ENCODE peak calls at places on chromosomes 16 and 17, in seven cellular contexts. N, Z, R, C, U, M and K are unnamed samples.

GRCh38 chr16:57187508-57187854 is 1.4 kb downstream of the RSPRY1 start:
- DNase-seq in N (no peak), Z (peak; percentile 11), R (no peak), C (no peak), U (no peak), M (no peak), K (no peak)

GRCh38 chr17:22517716-22518115 is 825.4 kb downstream of the KCNJ18 start:
- DNase-seq in N (no peak), Z (no peak), R (no peak), C (no peak), U (no peak), M (no peak), K (no peak)

GRCh38 chr16:87487361-87487924 is 5.4 kb downstream of the ZCCHC14 start:
- DNase-seq in N (no peak), Z (no peak), R (no peak), C (peak; percentile 74), U (no peak), M (no peak), K (peak; percentile 83)

GRCh38 chr17:17191346-17191792 is 14.8 kb downstream of the PLD6 start:
- DNase-seq in N (no peak), Z (no peak), R (peak; percentile 60), C (no peak), U (no peak), M (no peak), K (peak; percentile 91)

GRCh38 chr16:85462405-85463227 is 150.5 kb upstream of the GSE1 start:
- DNase-seq in N (no peak), Z (no peak), R (no peak), C (peak; percentile 60), U (peak; percentile 95), M (no peak), K (peak; percentile 52)

GRCh38 chr16:88816736-88817535 is 5.2 kb upstream of the APRT start:
- DNase-seq in N (no peak), Z (no peak), R (no peak), C (no peak), U (no peak), M (no peak), K (no peak)

GRCh38 chr16:11491524-11491923 is 95.2 kb downstream of the LITAF start:
- DNase-seq in N (no peak), Z (no peak), R (no peak), C (no peak), U (no peak), M (no peak), K (no peak)

GRCh38 chr17:6551909-6552768 is 4.2 kb downstream of the PITPNM3 start:
- DNase-seq in N (no peak), Z (no peak), R (no peak), C (no peak), U (no peak), M (no peak), K (no peak)

GRCh38 chr17:1813088-1813487 is 16.6 kb downstream of the SMYD4 start:
- DNase-seq in N (no peak), Z (no peak), R (peak; percentile 30), C (no peak), U (no peak), M (no peak), K (peak; percentile 63)

GRCh38 chr17:48074322-48075054 is 26.3 kb downstream of the NFE2L1 start:
- DNase-seq in N (peak; percentile 45), Z (peak; percentile 72), R (peak; percentile 84), C (peak; percentile 21), U (peak; percentile 34), M (peak; percentile 63), K (peak; percentile 92)

GRCh38 chr16:27242868-27243590 is 25.5 kb downstream of the NSMCE1 start:
- DNase-seq in N (no peak), Z (peak; percentile 35), R (peak; percentile 96), C (no peak), U (no peak), M (no peak), K (peak; percentile 87)

GRCh38 chr16:27778926-27779570 is 229.1 kb downstream of the KATNIP start:
- DNase-seq in N (no peak), Z (no peak), R (no peak), C (no peak), U (no peak), M (no peak), K (no peak)

GRCh38 chr16:76729525-76729924 is 452.3 kb downstream of the CNTNAP4 start:
- DNase-seq in N (no peak), Z (no peak), R (peak; percentile 17), C (no peak), U (no peak), M (no peak), K (no peak)

GRCh38 chr17:83143817-83144231 is 64.4 kb downstream of the METRNL start:
- DNase-seq in N (no peak), Z (no peak), R (no peak), C (no peak), U (no peak), M (no peak), K (no peak)

GRCh38 chr16:86120201-86120981 is 221.4 kb downstream of the IRF8 start:
- DNase-seq in N (no peak), Z (no peak), R (no peak), C (no peak), U (no peak), M (no peak), K (peak; percentile 29)

GRCh38 chr17:27453466-27453865 is 2.8 kb upstream of the KSR1 start:
- DNase-seq in N (no peak), Z (no peak), R (no peak), C (no peak), U (no peak), M (no peak), K (peak; percentile 24)

GRCh38 chr17:71765437-71765836 is 355.4 kb upstream of the SOX9 start:
- DNase-seq in N (no peak), Z (no peak), R (no peak), C (no peak), U (no peak), M (no peak), K (peak; percentile 12)

GRCh38 chr17:67779098-67779672 is 46.1 kb upstream of the BPTF start:
- DNase-seq in N (no peak), Z (peak; percentile 66), R (peak; percentile 92), C (no peak), U (no peak), M (no peak), K (peak; percentile 47)

GRCh38 chr17:31654936-31655335 is 204.1 kb downstream of the COPRS start:
- DNase-seq in N (no peak), Z (no peak), R (no peak), C (no peak), U (no peak), M (peak; percentile 60), K (no peak)

GRCh38 chr16:6211644-6212043 is 1114.0 kb upstream of the EEF2KMT start:
- DNase-seq in N (no peak), Z (no peak), R (no peak), C (no peak), U (no peak), M (no peak), K (no peak)

GRCh38 chr17:40323731-40324650 is 15.0 kb downstream of the RARA start:
- DNase-seq in N (peak; percentile 62), Z (no peak), R (peak; percentile 82), C (no peak), U (no peak), M (peak; percentile 87), K (peak; percentile 73)

GRCh38 chr17:42362245-42362961 is 25.8 kb downstream of the STAT3 start:
- DNase-seq in N (no peak), Z (no peak), R (no peak), C (no peak), U (peak; percentile 11), M (no peak), K (no peak)

GRCh38 chr17:74430706-74431567 is 951 bp upstream of the GPRC5C start:
- DNase-seq in N (no peak), Z (peak; percentile 97), R (peak; percentile 81), C (peak; percentile 79), U (peak; percentile 89), M (no peak), K (peak; percentile 85)

GRCh38 chr17:38824899-38825761 is at the start of gene CWC25:
- DNase-seq in N (peak; percentile 95), Z (peak; percentile 90), R (peak; percentile 95), C (peak; percentile 93), U (peak; percentile 92), M (peak; percentile 99), K (peak; percentile 94)

GRCh38 chr17:66915204-66915611 is 49.3 kb upstream of the CACNG4 start:
- DNase-seq in N (no peak), Z (peak; percentile 64), R (no peak), C (no peak), U (peak; percentile 43), M (no peak), K (peak; percentile 42)

GRCh38 chr16:88323041-88323440 is 59.7 kb upstream of the ZNF469 start:
- DNase-seq in N (no peak), Z (no peak), R (no peak), C (no peak), U (no peak), M (no peak), K (no peak)

GRCh38 chr16:89485701-89486246 is 4.6 kb downstream of the ANKRD11 start:
- DNase-seq in N (no peak), Z (no peak), R (no peak), C (no peak), U (no peak), M (no peak), K (no peak)

GRCh38 chr17:31673076-31673475 is 186.0 kb downstream of the COPRS start:
- DNase-seq in N (no peak), Z (no peak), R (no peak), C (no peak), U (no peak), M (no peak), K (no peak)

GRCh38 chr16:165218-165538 is 600 bp upstream of the HBM start:
- DNase-seq in N (no peak), Z (no peak), R (no peak), C (no peak), U (no peak), M (no peak), K (no peak)

GRCh38 chr17:8015957-8016631 is 13.7 kb downstream of the GUCY2D start:
- DNase-seq in N (no peak), Z (no peak), R (no peak), C (no peak), U (no peak), M (no peak), K (peak; percentile 34)

GRCh38 chr17:47847341-47848197 is 3.4 kb downstream of the SP6 start:
- DNase-seq in N (no peak), Z (no peak), R (peak; percentile 19), C (no peak), U (no peak), M (no peak), K (peak; percentile 51)